ENCODE peak calls at places on chromosomes 1 and 21, in nine cellular contexts. S is tibial nerve, N is upper lobe of right lung, R is H1, Z is heart left ventricle, Y is tibial artery, F is psoas muscle, H is AG04450, Q is body of pancreas. M is an unnamed sample. For H3K9me3, the result is how much of the 10 kb centered on the place peaks cover.

GRCh38 chr1:204828352-204828850 is 42.3 kb upstream of the NFASC start:
- DNase-seq in R (peak), Z (peak), S (peak), Q (peak), F (peak), H (no peak), Y (peak), N (peak), M (peak)

GRCh38 chr1:180911640-180912161 is 996 bp upstream of the KIAA1614 start:
- DNase-seq in S (no peak), Y (no peak), H (no peak), F (no peak), N (peak), Q (no peak), Z (no peak), R (no peak), M (no peak)

GRCh38 chr1:12184008-12184681 is 17.4 kb downstream of the TNFRSF1B start:
- DNase-seq in S (peak), R (no peak), Z (peak), Y (peak), H (peak), F (peak), N (peak), Q (peak), M (peak)

GRCh38 chr1:33133478-33134105 is 48.3 kb downstream of the TRIM62 start:
- DNase-seq in H (no peak), Y (no peak), Q (no peak), N (no peak), S (no peak), F (no peak), Z (no peak), R (no peak), M (no peak)

GRCh38 chr21:35075546-35075945 is 26.4 kb upstream of the RUNX1 start:
- DNase-seq in R (no peak), Q (no peak), F (peak), N (no peak), Z (no peak), H (no peak), S (peak), Y (peak), M (no peak)

GRCh38 chr1:101025283-101025679 is 303 bp downstream of the DPH5 start:
- DNase-seq in Q (no peak), Z (no peak), R (no peak), F (no peak), N (no peak), H (no peak), Y (no peak), S (no peak), M (peak)

GRCh38 chr21:45073301-45074047 is 906 bp upstream of the ADARB1 start:
- DNase-seq in F (no peak), R (no peak), Q (peak), Y (no peak), Z (no peak), S (no peak), H (no peak), N (peak), M (peak)

GRCh38 chr1:12618661-12619395 is 818 bp upstream of the DHRS3 start:
- DNase-seq in Q (peak), Y (peak), S (peak), N (peak), H (no peak), R (peak), Z (peak), F (peak), M (peak)

GRCh38 chr1:226977288-226977972 is 37.3 kb downstream of the COQ8A start:
- DNase-seq in S (no peak), Y (no peak), N (peak), Z (no peak), R (no peak), F (no peak), Q (no peak), H (no peak), M (no peak)

GRCh38 chr1:219329606-219330005 is 155.9 kb downstream of the LYPLAL1 start:
- DNase-seq in F (no peak), Z (no peak), Y (no peak), H (no peak), Q (no peak), N (no peak), S (no peak), R (no peak), M (no peak)

GRCh38 chr1:187685338-187685737 is 856.6 kb downstream of the PLA2G4A start:
- DNase-seq in F (no peak), Q (no peak), R (no peak), S (no peak), Y (no peak), N (no peak), Z (no peak), H (peak), M (no peak)

GRCh38 chr1:232684331-232685105 is 54.6 kb upstream of the SIPA1L2 start:
- DNase-seq in R (no peak), S (no peak), F (no peak), Q (no peak), Z (no peak), Y (no peak), N (no peak), H (no peak), M (no peak)

GRCh38 chr1:83799474-83800085 is 199.4 kb downstream of the TTLL7 start:
- DNase-seq in H (no peak), S (no peak), N (no peak), Y (no peak), R (no peak), F (no peak), Q (no peak), Z (no peak), M (no peak)

GRCh38 chr21:44510508-44511218 is 29.3 kb downstream of the KRTAP10-1 start:
- DNase-seq in F (peak), S (peak), H (no peak), Q (peak), N (peak), R (peak), Z (peak), Y (no peak), M (peak)

GRCh38 chr21:45011911-45012660 is 62.3 kb upstream of the ADARB1 start:
- DNase-seq in S (no peak), R (peak), Y (peak), Z (no peak), F (peak), H (peak), Q (no peak), N (peak), M (no peak)

GRCh38 chr1:172287207-172287606 is 133.3 kb upstream of the C1orf105 start:
- DNase-seq in N (no peak), F (peak), Z (peak), S (peak), Y (peak), H (no peak), Q (peak), R (no peak), M (peak)

GRCh38 chr1:111234258-111234657 is 6.7 kb downstream of the CHI3L2 start:
- DNase-seq in Y (no peak), R (no peak), N (no peak), Q (no peak), S (no peak), H (no peak), Z (no peak), F (no peak), M (no peak)

GRCh38 chr1:11836955-11837766 is 10.4 kb downstream of the NPPA start:
- DNase-seq in R (no peak), Z (no peak), N (no peak), Y (no peak), S (no peak), F (no peak), Q (no peak), H (no peak), M (no peak)

GRCh38 chr21:35338281-35338680 is 289.2 kb upstream of the RUNX1 start:
- DNase-seq in Y (no peak), N (no peak), Q (no peak), H (no peak), F (no peak), Z (no peak), R (no peak), S (no peak), M (no peak)

GRCh38 chr21:18340387-18340942 is 63.1 kb downstream of the TMPRSS15 start:
- DNase-seq in N (no peak), Z (no peak), R (no peak), F (no peak), H (no peak), Y (no peak), Q (no peak), S (no peak), M (no peak)

GRCh38 chr1:153354515-153355193 is 3.0 kb upstream of the S100A9 start:
- DNase-seq in Q (no peak), R (no peak), H (no peak), N (no peak), Z (no peak), Y (no peak), F (no peak), S (no peak), M (peak)
- TF ChIP-seq CTCF in Q (no peak), R (no peak), H (no peak), N (no peak), Z (no peak), Y (no peak), F (no peak), S (no peak), M (no peak)

GRCh38 chr1:4216231-4216630 is 316.2 kb upstream of the C1orf174 start:
- DNase-seq in S (no peak), Q (no peak), Y (no peak), F (no peak), H (no peak), Z (no peak), N (no peak), R (no peak), M (no peak)

GRCh38 chr1:4212796-4213195 is 312.7 kb upstream of the C1orf174 start:
- DNase-seq in Z (no peak), Q (no peak), Y (no peak), F (no peak), R (no peak), S (no peak), N (no peak), H (no peak), M (no peak)

GRCh38 chr1:4213599-4213998 is 313.5 kb upstream of the C1orf174 start:
- DNase-seq in N (no peak), F (no peak), Q (no peak), R (no peak), Y (no peak), S (no peak), H (no peak), Z (no peak), M (no peak)

GRCh38 chr1:4215391-4215790 is 315.3 kb upstream of the C1orf174 start:
- DNase-seq in S (no peak), N (no peak), Z (peak), H (no peak), Q (no peak), R (no peak), Y (no peak), F (no peak), M (no peak)

GRCh38 chr1:4214826-4215225 is 314.8 kb upstream of the C1orf174 start:
- DNase-seq in Z (peak), H (no peak), S (no peak), R (no peak), Y (no peak), Q (no peak), N (no peak), F (no peak), M (no peak)
- H3K9me3 ChIP-seq in Z (under half), H (half or more), S (under half), R (under half), Y (under half), Q (under half), N (under half), F (under half), M (under half)

GRCh38 chr1:200491097-200491496 is 81.3 kb upstream of the ZNF281 start:
- DNase-seq in F (no peak), S (no peak), Y (no peak), Q (no peak), R (no peak), Z (no peak), H (no peak), N (no peak), M (no peak)

GRCh38 chr1:200486634-200487033 is 76.8 kb upstream of the ZNF281 start:
- DNase-seq in S (no peak), F (no peak), H (no peak), Q (no peak), R (no peak), N (no peak), Y (no peak), Z (no peak), M (no peak)

GRCh38 chr1:200490183-200490582 is 80.3 kb upstream of the ZNF281 start:
- DNase-seq in Q (no peak), R (no peak), Y (no peak), Z (no peak), S (no peak), F (no peak), N (no peak), H (no peak), M (no peak)

GRCh38 chr1:200487650-200488049 is 77.8 kb upstream of the ZNF281 start:
- DNase-seq in F (no peak), H (no peak), N (no peak), R (no peak), Z (no peak), Y (no peak), S (no peak), Q (no peak), M (no peak)

DNA sequence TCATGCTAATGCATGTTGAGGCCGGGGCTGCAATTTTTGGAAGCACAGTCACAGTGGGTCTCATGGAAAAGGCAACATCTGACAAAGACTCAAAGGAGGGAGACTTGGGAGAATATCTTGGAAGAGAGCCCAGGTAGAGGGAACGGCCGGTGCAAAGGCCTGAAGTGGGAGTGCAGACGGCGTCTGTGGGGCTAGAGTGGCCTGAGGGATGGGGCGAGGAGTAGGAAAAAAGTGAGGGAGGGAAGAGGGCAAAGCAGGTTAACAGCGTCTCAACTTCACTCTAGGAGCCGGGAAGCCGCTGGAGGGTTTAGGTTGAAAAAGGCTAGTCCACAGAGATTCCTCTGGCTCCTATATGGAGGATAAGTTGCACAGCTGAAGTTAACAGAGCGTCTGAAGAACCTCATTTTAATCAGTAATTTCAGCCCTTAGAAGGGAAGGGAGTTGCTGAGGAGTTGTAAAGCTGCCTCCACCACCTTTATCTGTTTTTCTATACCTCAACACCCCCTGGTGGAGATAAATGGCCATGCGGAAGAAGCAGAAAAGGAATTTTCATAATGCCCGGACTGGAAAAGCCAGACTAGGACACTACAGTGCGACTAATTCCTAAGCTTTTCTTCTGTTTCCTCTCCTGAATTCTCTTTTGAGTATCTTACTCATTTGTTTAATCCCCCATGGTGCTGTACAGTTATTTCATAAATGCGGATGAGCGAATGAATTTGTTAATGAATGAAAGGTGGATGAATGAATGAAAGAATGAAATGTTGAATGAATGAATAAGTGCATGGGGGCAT is 78.7 kb upstream of the ZNF281 start:
- DNase-seq in Q (peak), N (no peak), F (no peak), Z (peak), R (peak), Y (peak), H (peak), S (peak), M (peak)
- H3K27ac ChIP-seq in Q (no peak), N (no peak), F (no peak), Z (no peak), R (no peak), Y (no peak), H (peak), S (no peak), M (no peak)

GRCh38 chr21:27606422-27606821 is 639.5 kb upstream of the ADAMTS5 start:
- DNase-seq in F (no peak), Q (no peak), Z (no peak), Y (no peak), R (no peak), N (no peak), H (no peak), S (no peak), M (no peak)
- TF ChIP-seq CTCF in F (no peak), Q (no peak), Z (no peak), Y (no peak), R (no peak), N (no peak), H (no peak), S (no peak), M (no peak)

GRCh38 chr21:23939369-23940065 is 1667.8 kb downstream of the MRPL39 start:
- DNase-seq in R (no peak), F (no peak), Y (no peak), H (no peak), N (no peak), Q (no peak), Z (no peak), S (no peak), M (no peak)

GRCh38 chr21:23936224-23936623 is 1671.1 kb downstream of the MRPL39 start:
- DNase-seq in F (no peak), S (peak), N (no peak), Q (no peak), R (peak), H (peak), Y (no peak), Z (no peak), M (no peak)

GRCh38 chr21:23936991-23937390 is 1670.3 kb downstream of the MRPL39 start:
- DNase-seq in S (no peak), Y (no peak), N (no peak), Q (no peak), F (no peak), H (no peak), R (no peak), Z (no peak), M (no peak)
- H3K9me3 ChIP-seq in S (under half), Y (under half), N (under half), Q (under half), F (under half), H (under half), R (under half), Z (under half), M (under half)

GRCh38 chr1:24390924-24391782 is 22.4 kb downstream of the STPG1 start:
- DNase-seq in Q (peak), S (peak), R (peak), Z (peak), Y (peak), F (peak), H (peak), N (peak), M (peak)

GRCh38 chr1:24392982-24393645 is 20.5 kb downstream of the STPG1 start:
- DNase-seq in Y (no peak), N (no peak), Z (no peak), S (no peak), F (no peak), Q (no peak), H (no peak), R (peak), M (peak)

GRCh38 chr1:24393892-24394291 is 19.7 kb downstream of the STPG1 start:
- DNase-seq in R (peak), Z (no peak), S (no peak), Q (no peak), N (no peak), H (no peak), F (no peak), Y (no peak), M (peak)

GRCh38 chr1:24392604-24392946 is 21.0 kb downstream of the STPG1 start:
- DNase-seq in Z (no peak), F (no peak), S (no peak), R (no peak), Y (no peak), Q (no peak), H (no peak), N (no peak), M (no peak)

DNA sequence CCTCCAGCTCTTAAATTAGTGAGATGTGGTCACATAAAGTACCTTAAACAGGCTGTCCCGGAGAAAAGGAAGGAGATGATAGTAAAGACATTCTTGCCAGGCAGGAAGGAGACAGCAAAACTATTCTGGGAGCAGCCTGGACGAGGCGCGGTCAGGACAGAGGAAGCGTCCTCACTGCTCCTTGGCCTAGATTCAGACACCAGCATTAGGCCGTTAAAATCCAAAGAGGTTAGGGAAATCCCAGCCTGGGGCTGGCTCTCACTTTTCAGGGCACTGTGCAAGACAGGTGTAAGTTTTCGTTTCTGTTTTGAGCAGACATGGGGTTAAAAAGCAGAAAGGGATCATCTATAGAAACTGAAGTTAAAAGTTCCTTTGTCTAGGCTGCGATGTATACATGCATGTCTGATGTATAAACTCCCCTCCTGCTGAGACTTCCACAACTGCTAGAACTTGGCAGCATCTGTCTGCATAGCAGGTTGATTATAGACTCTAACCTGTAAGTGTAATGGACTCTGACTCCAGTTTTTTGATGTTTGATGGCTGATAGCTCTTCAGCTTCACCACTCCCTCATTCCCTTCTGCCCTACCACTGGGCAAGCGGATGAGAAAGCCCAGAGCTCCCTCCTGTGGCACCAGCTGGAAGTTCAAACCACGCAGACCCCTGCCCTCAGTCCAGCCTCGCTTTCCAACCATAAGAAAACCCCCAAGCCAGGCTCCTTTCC is 21.5 kb downstream of the STPG1 start:
- DNase-seq in N (peak), Y (peak), R (peak), Q (peak), H (no peak), F (peak), S (peak), Z (peak), M (peak)
- H3K27ac ChIP-seq in N (peak), Y (peak), R (no peak), Q (peak), H (no peak), F (peak), S (peak), Z (peak), M (peak)

GRCh38 chr21:41951876-41952567 is 1.8 kb downstream of the C2CD2 start:
- DNase-seq in S (no peak), Q (no peak), N (no peak), Z (no peak), H (no peak), R (no peak), F (no peak), Y (no peak), M (no peak)

GRCh38 chr21:41953831-41954653 is at the start of gene C2CD2:
- DNase-seq in H (no peak), Y (peak), S (no peak), Q (peak), N (peak), R (peak), F (peak), Z (peak), M (peak)

GRCh38 chr21:41954654-41955499 is 1.1 kb upstream of the C2CD2 start:
- DNase-seq in S (no peak), F (no peak), R (no peak), Z (no peak), Y (no peak), H (no peak), Q (no peak), N (no peak), M (no peak)

GRCh38 chr21:41952568-41953248 is 1.1 kb downstream of the C2CD2 start:
- DNase-seq in Q (no peak), N (no peak), S (no peak), F (no peak), Y (no peak), Z (no peak), R (no peak), H (no peak), M (peak)

DNA sequence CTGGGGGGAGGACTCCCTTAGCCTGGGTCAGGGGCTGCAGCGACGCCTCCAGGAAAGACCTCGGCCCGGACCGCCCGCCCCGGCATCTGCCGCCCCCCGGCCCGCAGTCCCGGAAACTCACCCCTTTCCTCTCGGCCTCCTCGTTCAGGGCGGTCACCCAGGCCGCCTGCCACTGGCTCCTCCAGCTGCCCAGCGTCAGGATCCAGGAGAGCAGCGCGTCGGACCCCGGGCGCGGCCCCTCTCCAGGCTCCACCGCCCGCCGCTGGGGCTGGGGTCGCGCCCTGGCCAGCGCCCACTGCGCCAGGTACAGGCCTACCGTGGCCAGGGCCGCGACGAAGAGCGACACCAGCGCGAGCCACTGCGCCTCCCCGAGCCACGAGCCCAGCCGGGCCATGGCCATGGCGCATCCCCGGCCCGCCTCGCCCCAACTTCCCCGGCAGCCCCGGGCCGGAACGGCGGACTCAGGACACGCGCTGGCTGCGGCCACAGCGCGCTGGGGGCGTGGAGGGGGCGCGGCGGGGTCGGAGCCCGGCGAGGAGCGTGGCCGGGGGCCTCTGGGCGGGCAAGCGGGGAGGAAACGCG is 478 bp downstream of the C2CD2 start:
- DNase-seq in Y (no peak), R (no peak), S (no peak), F (peak), N (peak), H (no peak), Z (peak), Q (peak), M (no peak)
- TF ChIP-seq CTCF in Y (no peak), R (no peak), S (no peak), F (no peak), N (no peak), H (no peak), Z (no peak), Q (no peak), M (no peak)

M was measured in colonic mucosa.